ENCODE peak calls at places on chromosome 1, in seven cellular contexts. One of them, this sample, is unnamed.

GRCh38 chr1:17281775-17282181 is 26.2 kb upstream of the PADI4 start:
- DNase-seq in WTC11: no peak
- DNase-seq in H1: no peak
- DNase-seq in HCT116: no peak
- DNase-seq in K562: no peak
- DNase-seq in HepG2: no peak
- DNase-seq in GM12878: no peak
- DNase-seq in this sample: no peak

GRCh38 chr1:167077128-167077867 is 12.9 kb downstream of the GPA33 start:
- DNase-seq in WTC11: no peak
- DNase-seq in H1: no peak
- DNase-seq in HCT116: no peak
- DNase-seq in K562: no peak
- DNase-seq in HepG2: no peak
- DNase-seq in GM12878: no peak
- DNase-seq in this sample: no peak

GRCh38 chr1:5936126-5936525 is 56.1 kb downstream of the NPHP4 start:
- DNase-seq in WTC11: no peak
- DNase-seq in H1: no peak
- DNase-seq in HCT116: no peak
- DNase-seq in K562: no peak
- DNase-seq in HepG2: no peak
- DNase-seq in GM12878: no peak
- DNase-seq in this sample: no peak

GRCh38 chr1:43137445-43138052 is 34.5 kb downstream of the EBNA1BP2 start:
- DNase-seq in WTC11: no peak
- DNase-seq in H1: no peak
- DNase-seq in HCT116: no peak
- DNase-seq in K562: no peak
- DNase-seq in HepG2: no peak
- DNase-seq in GM12878: no peak
- DNase-seq in this sample: no peak

GRCh38 chr1:5839811-5840550 is 152.2 kb downstream of the NPHP4 start:
- DNase-seq in WTC11: no peak
- DNase-seq in H1: no peak
- DNase-seq in HCT116: no peak
- DNase-seq in K562: no peak
- DNase-seq in HepG2: no peak
- DNase-seq in GM12878: no peak
- DNase-seq in this sample: no peak

GRCh38 chr1:234889643-234890042 is 239.0 kb downstream of the TOMM20 start:
- DNase-seq in WTC11: no peak
- DNase-seq in H1: no peak
- DNase-seq in HCT116: no peak
- DNase-seq in K562: no peak
- DNase-seq in HepG2: no peak
- DNase-seq in GM12878: no peak
- DNase-seq in this sample: no peak

GRCh38 chr1:183126528-183126927 is 59.5 kb upstream of the LAMC2 start:
- DNase-seq in WTC11: no peak
- DNase-seq in H1: no peak
- DNase-seq in HCT116: no peak
- DNase-seq in K562: no peak
- DNase-seq in HepG2: no peak
- DNase-seq in GM12878: no peak
- DNase-seq in this sample: no peak

GRCh38 chr1:156268336-156268735 is 14.3 kb downstream of the SMG5 start:
- DNase-seq in WTC11: no peak
- DNase-seq in H1: no peak
- DNase-seq in HCT116: no peak
- DNase-seq in K562: no peak
- DNase-seq in HepG2: no peak
- DNase-seq in GM12878: no peak
- DNase-seq in this sample: no peak

GRCh38 chr1:7420098-7420445 is 351.0 kb upstream of the VAMP3 start:
- DNase-seq in WTC11: no peak
- DNase-seq in H1: no peak
- DNase-seq in HCT116: no peak
- DNase-seq in K562: no peak
- DNase-seq in HepG2: no peak
- DNase-seq in GM12878: no peak
- DNase-seq in this sample: no peak

GRCh38 chr1:172206256-172206655 is 214.2 kb upstream of the C1orf105 start:
- DNase-seq in WTC11: no peak
- DNase-seq in H1: no peak
- DNase-seq in HCT116: no peak
- DNase-seq in K562: no peak
- DNase-seq in HepG2: no peak
- DNase-seq in GM12878: no peak
- DNase-seq in this sample: no peak

GRCh38 chr1:157963713-157964112 is 29.7 kb upstream of the KIRREL1 start:
- DNase-seq in WTC11: peak
- DNase-seq in H1: peak
- DNase-seq in HCT116: peak
- DNase-seq in K562: peak
- DNase-seq in HepG2: peak
- DNase-seq in GM12878: no peak
- DNase-seq in this sample: peak

GRCh38 chr1:229893762-229894444 is 173.1 kb upstream of the GALNT2 start:
- DNase-seq in WTC11: no peak
- DNase-seq in H1: no peak
- DNase-seq in HCT116: no peak
- DNase-seq in K562: no peak
- DNase-seq in HepG2: no peak
- DNase-seq in GM12878: no peak
- DNase-seq in this sample: no peak

GRCh38 chr1:230600111-230601000 is 41.9 kb upstream of the COG2 start:
- DNase-seq in WTC11: no peak
- DNase-seq in H1: no peak
- DNase-seq in HCT116: no peak
- DNase-seq in K562: no peak
- DNase-seq in HepG2: no peak
- DNase-seq in GM12878: no peak
- DNase-seq in this sample: no peak

GRCh38 chr1:190619724-190620123 is 142.1 kb upstream of the BRINP3 start:
- DNase-seq in WTC11: no peak
- DNase-seq in H1: no peak
- DNase-seq in HCT116: no peak
- DNase-seq in K562: no peak
- DNase-seq in HepG2: no peak
- DNase-seq in GM12878: no peak
- DNase-seq in this sample: no peak

GRCh38 chr1:68506386-68506785 is 9.5 kb upstream of the DEPDC1 start:
- DNase-seq in WTC11: no peak
- DNase-seq in H1: no peak
- DNase-seq in HCT116: no peak
- DNase-seq in K562: no peak
- DNase-seq in HepG2: no peak
- DNase-seq in GM12878: no peak
- DNase-seq in this sample: no peak

GRCh38 chr1:110242731-110243130 is 32.6 kb downstream of the KCNC4 start:
- DNase-seq in WTC11: no peak
- DNase-seq in H1: no peak
- DNase-seq in HCT116: no peak
- DNase-seq in K562: no peak
- DNase-seq in HepG2: no peak
- DNase-seq in GM12878: no peak
- DNase-seq in this sample: no peak

GRCh38 chr1:110243581-110243980 is 33.5 kb downstream of the KCNC4 start:
- DNase-seq in WTC11: peak
- DNase-seq in H1: no peak
- DNase-seq in HCT116: no peak
- DNase-seq in K562: no peak
- DNase-seq in HepG2: no peak
- DNase-seq in GM12878: no peak
- DNase-seq in this sample: no peak

GRCh38 chr1:110242062-110242461 is 31.9 kb downstream of the KCNC4 start:
- DNase-seq in WTC11: peak
- DNase-seq in H1: no peak
- DNase-seq in HCT116: no peak
- DNase-seq in K562: no peak
- DNase-seq in HepG2: no peak
- DNase-seq in GM12878: no peak
- DNase-seq in this sample: no peak

GRCh38 chr1:110241516-110241915 is 31.4 kb downstream of the KCNC4 start:
- DNase-seq in WTC11: no peak
- DNase-seq in H1: no peak
- DNase-seq in HCT116: no peak
- DNase-seq in K562: no peak
- DNase-seq in HepG2: no peak
- DNase-seq in GM12878: no peak
- DNase-seq in this sample: no peak

GRCh38 chr1:110243146-110243545 is 33.0 kb downstream of the KCNC4 start:
- DNase-seq in WTC11: no peak
- DNase-seq in H1: no peak
- DNase-seq in HCT116: no peak
- DNase-seq in K562: no peak
- DNase-seq in HepG2: no peak
- DNase-seq in GM12878: no peak
- DNase-seq in this sample: no peak
- TF ChIP-seq SP1 in WTC11: no peak
- TF ChIP-seq SP1 in H1: no peak
- TF ChIP-seq SP1 in HCT116: no peak
- TF ChIP-seq SP1 in K562: no peak
- TF ChIP-seq SP1 in HepG2: no peak
- TF ChIP-seq SP1 in GM12878: no peak
- TF ChIP-seq SP1 in this sample: no peak

DNA sequence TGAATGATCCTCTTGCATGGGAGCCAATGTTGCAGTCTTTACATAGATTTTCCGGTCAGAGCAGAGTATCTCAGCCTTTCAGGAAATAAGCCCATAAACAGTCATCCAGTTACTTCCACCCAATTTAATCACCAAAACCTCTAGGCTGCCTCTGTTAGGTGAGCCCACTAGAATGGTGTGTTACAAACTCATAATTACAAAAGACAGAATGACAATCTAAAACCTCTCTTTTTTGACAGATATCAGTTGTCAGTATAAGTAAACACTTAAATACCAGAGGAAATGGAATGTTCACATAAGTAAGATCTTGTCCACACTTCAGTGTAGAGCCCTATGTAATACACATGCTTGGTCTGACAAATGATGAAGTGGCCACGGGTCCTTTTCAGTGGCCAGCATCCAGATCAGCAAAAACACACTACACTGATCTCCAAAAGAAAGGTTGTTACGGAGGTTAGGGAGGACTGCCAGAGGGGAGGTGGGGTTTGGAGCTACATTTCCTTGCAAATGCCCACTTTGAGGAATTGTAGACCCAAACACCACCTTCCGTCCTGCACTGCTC is 71.3 kb upstream of the FBXO28 start:
- DNase-seq in WTC11: no peak
- DNase-seq in H1: no peak
- DNase-seq in HCT116: no peak
- DNase-seq in K562: peak
- DNase-seq in HepG2: no peak
- DNase-seq in GM12878: no peak
- DNase-seq in this sample: peak
- TF ChIP-seq SP1 in WTC11: no peak
- TF ChIP-seq SP1 in H1: no peak
- TF ChIP-seq SP1 in HCT116: no peak
- TF ChIP-seq SP1 in K562: no peak
- TF ChIP-seq SP1 in HepG2: no peak
- TF ChIP-seq SP1 in GM12878: no peak
- TF ChIP-seq SP1 in this sample: no peak

DNA sequence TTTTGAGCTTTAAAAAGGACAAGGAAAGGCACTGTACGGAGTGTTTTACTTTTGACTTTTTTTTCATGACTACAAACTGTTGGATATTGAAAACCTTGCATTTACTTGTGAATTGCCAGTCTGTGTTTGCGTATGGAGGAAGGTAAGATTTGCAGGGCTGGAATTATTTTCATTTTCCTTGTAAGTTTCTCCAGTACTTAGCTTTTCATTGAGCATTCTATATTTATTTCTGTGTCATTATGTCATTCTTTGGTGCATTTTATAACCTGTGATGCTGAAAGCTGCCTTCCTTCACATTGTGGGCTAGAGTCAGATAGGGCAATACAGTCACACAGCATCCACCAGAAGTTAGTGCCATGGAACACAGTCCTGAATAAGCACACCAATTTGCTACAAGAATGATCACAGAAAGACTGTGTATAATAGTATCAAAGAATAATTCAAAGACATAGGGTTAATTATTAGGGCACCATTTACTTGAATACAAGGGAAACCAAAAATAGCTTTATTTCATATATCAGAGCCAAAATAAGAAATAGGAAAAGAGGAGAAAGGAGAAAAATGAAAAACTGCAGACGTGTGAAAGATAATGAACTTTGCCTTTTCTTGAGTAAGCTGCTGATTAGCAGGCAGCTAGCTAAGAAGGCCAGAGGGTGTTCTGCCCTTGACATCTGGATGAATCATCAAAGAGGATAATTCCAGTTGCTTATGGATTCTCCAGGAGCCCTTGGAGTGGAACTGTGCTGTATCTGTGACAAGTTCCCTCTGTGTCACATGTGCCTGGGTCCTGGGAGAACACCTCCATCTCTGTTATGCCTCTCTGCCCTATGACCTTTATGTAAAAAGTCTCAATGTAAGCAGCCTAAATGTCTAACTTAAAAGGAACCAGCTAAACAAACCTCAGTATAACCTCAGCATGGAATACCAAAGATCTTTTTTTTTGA is 8.0 kb upstream of the FAM20B start:
- DNase-seq in WTC11: no peak
- DNase-seq in H1: no peak
- DNase-seq in HCT116: no peak
- DNase-seq in K562: peak
- DNase-seq in HepG2: peak
- DNase-seq in GM12878: no peak
- DNase-seq in this sample: no peak
- TF ChIP-seq SP1 in WTC11: no peak
- TF ChIP-seq SP1 in H1: no peak
- TF ChIP-seq SP1 in HCT116: peak
- TF ChIP-seq SP1 in K562: no peak
- TF ChIP-seq SP1 in HepG2: no peak
- TF ChIP-seq SP1 in GM12878: no peak
- TF ChIP-seq SP1 in this sample: no peak

GRCh38 chr1:39046811-39047210 is 20.7 kb downstream of the NDUFS5 start:
- DNase-seq in WTC11: no peak
- DNase-seq in H1: no peak
- DNase-seq in HCT116: no peak
- DNase-seq in K562: no peak
- DNase-seq in HepG2: no peak
- DNase-seq in GM12878: no peak
- DNase-seq in this sample: no peak

GRCh38 chr1:39043513-39043912 is 17.4 kb downstream of the NDUFS5 start:
- DNase-seq in WTC11: no peak
- DNase-seq in H1: no peak
- DNase-seq in HCT116: no peak
- DNase-seq in K562: no peak
- DNase-seq in HepG2: no peak
- DNase-seq in GM12878: no peak
- DNase-seq in this sample: no peak

GRCh38 chr1:39047374-39048229 is 21.5 kb downstream of the NDUFS5 start:
- DNase-seq in WTC11: no peak
- DNase-seq in H1: no peak
- DNase-seq in HCT116: no peak
- DNase-seq in K562: peak
- DNase-seq in HepG2: peak
- DNase-seq in GM12878: peak
- DNase-seq in this sample: no peak

GRCh38 chr1:39045231-39045630 is 19.1 kb downstream of the NDUFS5 start:
- DNase-seq in WTC11: no peak
- DNase-seq in H1: no peak
- DNase-seq in HCT116: no peak
- DNase-seq in K562: no peak
- DNase-seq in HepG2: no peak
- DNase-seq in GM12878: no peak
- DNase-seq in this sample: no peak

GRCh38 chr1:39044762-39045161 is 18.6 kb downstream of the NDUFS5 start:
- DNase-seq in WTC11: no peak
- DNase-seq in H1: no peak
- DNase-seq in HCT116: no peak
- DNase-seq in K562: peak
- DNase-seq in HepG2: no peak
- DNase-seq in GM12878: no peak
- DNase-seq in this sample: no peak
- TF ChIP-seq SP1 in WTC11: no peak
- TF ChIP-seq SP1 in H1: no peak
- TF ChIP-seq SP1 in HCT116: no peak
- TF ChIP-seq SP1 in K562: no peak
- TF ChIP-seq SP1 in HepG2: no peak
- TF ChIP-seq SP1 in GM12878: no peak
- TF ChIP-seq SP1 in this sample: no peak

This sample was measured in HEK293T.